ENCODE peak calls at places on chromosomes 4 and X, in seven cellular contexts. D is heart left ventricle, Z is H9, K is tibial artery, B is iPS DF 6.9, L is PC-9, F is mammary epithelial cell. E is an unnamed sample.

GRCh38 chr4:3340703-3341088 is 47.9 kb downstream of the RGS12 start:
- DNase-seq in K (no peak), Z (no peak), B (no peak), F (peak), D (no peak), L (no peak), E (no peak)

GRCh38 chr4:26029512-26030131 is 115.6 kb downstream of the SMIM20 start:
- DNase-seq in B (no peak), L (no peak), D (no peak), K (no peak), Z (peak), F (no peak), E (no peak)

GRCh38 chr4:3134201-3134600 is 59.7 kb downstream of the HTT start:
- DNase-seq in L (no peak), K (no peak), D (no peak), B (no peak), Z (no peak), F (no peak), E (no peak)

GRCh38 chr4:98469776-98470175 is 188.6 kb downstream of the TSPAN5 start:
- DNase-seq in Z (no peak), B (no peak), D (no peak), F (no peak), K (no peak), L (no peak), E (no peak)

GRCh38 chrX:54452920-54453319 is 12.7 kb downstream of the TSR2 start:
- DNase-seq in D (no peak), L (no peak), F (no peak), Z (peak), B (no peak), K (no peak), E (no peak)

GRCh38 chr4:125837493-125838238 is 522.9 kb downstream of the FAT4 start:
- DNase-seq in B (no peak), F (no peak), D (no peak), Z (no peak), L (no peak), K (no peak), E (no peak)

GRCh38 chrX:18294893-18295292 is 59.6 kb downstream of the SCML2 start:
- DNase-seq in B (no peak), L (no peak), D (no peak), Z (peak), K (no peak), F (no peak), E (no peak)

GRCh38 chrX:24956828-24957227 is 58.9 kb downstream of the ARX start:
- DNase-seq in F (peak), B (no peak), D (no peak), Z (no peak), L (peak), K (no peak), E (no peak)

GRCh38 chr4:169163495-169163894 is 107.3 kb downstream of the SH3RF1 start:
- DNase-seq in K (no peak), D (no peak), B (no peak), Z (no peak), L (no peak), F (no peak), E (no peak)

GRCh38 chr4:128862608-128863313 is 53.3 kb downstream of the JADE1 start:
- DNase-seq in F (no peak), Z (no peak), L (no peak), D (no peak), K (no peak), B (no peak), E (no peak)

GRCh38 chr4:104491826-104492771 is 2.6 kb downstream of the CXXC4 start:
- DNase-seq in B (no peak), D (no peak), K (no peak), F (no peak), L (peak), Z (peak), E (no peak)

GRCh38 chrX:151006410-151007109 is 23.4 kb downstream of the HMGB3 start:
- DNase-seq in B (no peak), L (no peak), D (no peak), Z (no peak), F (no peak), K (no peak), E (no peak)

GRCh38 chrX:129744881-129745321 is 6.1 kb downstream of the XPNPEP2 start:
- DNase-seq in L (no peak), F (no peak), B (no peak), K (no peak), D (no peak), Z (no peak), E (no peak)

GRCh38 chrX:70664726-70665125 is 220.1 kb downstream of the DLG3 start:
- DNase-seq in B (no peak), Z (no peak), F (peak), K (no peak), D (no peak), L (no peak), E (no peak)

GRCh38 chr4:99430106-99430505 is 5.0 kb downstream of the ADH7 start:
- DNase-seq in B (no peak), D (no peak), L (no peak), Z (no peak), K (no peak), F (no peak), E (no peak)

GRCh38 chrX:41921492-41922124 is 1.7 kb downstream of the CASK start:
- DNase-seq in B (no peak), D (no peak), Z (no peak), K (peak), F (peak), L (no peak), E (no peak)

GRCh38 chr4:4864940-4865704 is 5.7 kb downstream of the MSX1 start:
- DNase-seq in Z (no peak), B (no peak), L (no peak), F (no peak), K (no peak), D (no peak), E (no peak)

GRCh38 chrX:105694839-105695238 is 127.5 kb upstream of the NRK start:
- DNase-seq in K (no peak), L (no peak), B (no peak), D (no peak), F (peak), Z (no peak), E (no peak)

GRCh38 chr4:149293233-149293632 is 522.4 kb downstream of the IQCM start:
- DNase-seq in L (no peak), F (no peak), D (no peak), B (no peak), K (no peak), Z (no peak), E (no peak)

GRCh38 chrX:154458116-154458953 is at the start of gene PLXNA3:
- DNase-seq in L (peak), B (no peak), K (no peak), F (no peak), Z (no peak), D (no peak), E (no peak)

GRCh38 chrX:136325377-136325776 is 24.6 kb downstream of the ADGRG4 start:
- DNase-seq in B (no peak), D (no peak), Z (no peak), L (no peak), K (no peak), F (no peak), E (no peak)

GRCh38 chr4:100189820-100190642 is at the start of gene DDIT4L:
- DNase-seq in Z (peak), D (peak), B (no peak), K (peak), F (peak), L (peak), E (no peak)

GRCh38 chr4:3783691-3784306 is 17.6 kb downstream of the ADRA2C start:
- DNase-seq in F (no peak), D (no peak), K (no peak), L (peak), Z (peak), B (no peak), E (no peak)

GRCh38 chr4:119690871-119691270 is 62.3 kb upstream of the PDE5A start:
- DNase-seq in B (peak), Z (no peak), D (no peak), K (no peak), F (peak), L (peak), E (peak)

GRCh38 chr4:8207314-8207713 is 8.2 kb downstream of the SH3TC1 start:
- DNase-seq in B (no peak), K (no peak), L (no peak), D (no peak), F (no peak), Z (no peak), E (no peak)

GRCh38 chr4:16914208-16914607 is 15.8 kb upstream of the LDB2 start:
- DNase-seq in F (no peak), L (no peak), B (no peak), K (no peak), D (no peak), Z (peak), E (no peak)

GRCh38 chr4:41369680-41370079 is 113.0 kb downstream of the UCHL1 start:
- DNase-seq in B (no peak), Z (no peak), L (no peak), D (peak), F (no peak), K (peak), E (peak)

GRCh38 chrX:116961872-116962582 is 499.3 kb upstream of the CT83 start:
- DNase-seq in K (no peak), B (no peak), F (peak), Z (peak), L (no peak), D (no peak), E (no peak)

GRCh38 chr4:186021461-186022167 is 47.3 kb upstream of the TLR3 start:
- DNase-seq in Z (peak), L (peak), D (no peak), F (peak), B (peak), K (no peak), E (no peak)

GRCh38 chr4:26321326-26322276 is 787 bp downstream of the RBPJ start:
- DNase-seq in Z (peak), L (no peak), D (peak), B (no peak), F (peak), K (peak), E (no peak)

GRCh38 chr4:3290476-3290875 is 2.3 kb upstream of the RGS12 start:
- DNase-seq in D (no peak), L (no peak), Z (no peak), B (no peak), F (no peak), K (no peak), E (no peak)

GRCh38 chr4:138650917-138651564 is 364.5 kb upstream of the NOCT start:
- DNase-seq in L (no peak), B (no peak), Z (no peak), D (no peak), F (peak), K (no peak), E (peak)

GRCh38 chrX:43882294-43882681 is at the start of gene MAOB:
- DNase-seq in F (peak), Z (peak), B (no peak), K (no peak), D (peak), L (peak), E (no peak)
- H3K27ac ChIP-seq in F (no peak), Z (no peak), B (no peak), K (peak), D (peak), L (no peak), E (no peak)

DNA sequence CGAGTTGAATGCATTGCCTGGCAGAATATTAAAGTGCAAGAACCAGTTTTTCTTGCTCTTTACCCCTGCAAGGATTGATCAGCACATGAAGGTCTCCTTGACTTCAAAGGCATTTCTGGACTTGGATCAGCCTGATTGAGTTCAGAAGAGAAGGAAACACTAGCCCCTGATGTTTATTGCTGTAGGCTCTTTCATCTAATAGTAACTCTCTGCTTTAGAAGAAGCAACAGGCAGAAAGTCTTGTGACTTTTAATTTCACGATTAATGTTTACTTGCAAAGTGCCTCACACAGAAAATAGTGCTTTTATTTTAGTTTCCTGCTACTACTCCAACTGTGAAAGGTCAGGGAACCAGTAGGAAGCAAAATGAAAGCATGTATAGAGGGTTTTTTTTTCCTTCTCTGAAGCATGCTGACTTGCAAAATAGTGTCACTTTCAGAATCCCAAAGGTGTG is 69.1 kb downstream of the PCDH7 start:
- DNase-seq in F (no peak), Z (no peak), B (peak), D (no peak), K (no peak), L (peak), E (no peak)
- H3K27ac ChIP-seq in F (no peak), Z (no peak), B (no peak), D (no peak), K (no peak), L (peak), E (no peak)

DNA sequence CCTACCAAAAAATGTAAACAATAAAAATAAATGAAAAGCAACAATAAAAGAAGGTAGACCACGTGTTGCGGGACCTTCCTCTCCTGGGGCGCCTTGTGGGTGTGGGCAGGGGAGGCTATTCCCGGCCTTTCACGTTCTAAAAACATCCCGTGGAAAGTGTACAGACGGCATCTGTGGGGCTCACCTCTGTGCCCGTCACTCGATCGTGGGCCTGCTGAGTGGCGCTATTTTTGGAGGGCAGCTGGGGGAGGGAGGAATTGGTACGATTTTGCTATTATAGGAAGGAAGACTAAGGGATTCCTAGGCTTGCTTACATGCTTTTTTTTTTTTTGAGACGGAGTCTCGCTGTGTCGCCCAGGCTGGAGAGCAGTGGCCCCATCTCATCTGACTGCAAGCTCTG is 13.6 kb upstream of the PPP2R3B start:
- DNase-seq in L (no peak), K (no peak), B (no peak), F (no peak), Z (no peak), D (no peak), E (no peak)
- H3K27ac ChIP-seq in L (no peak), K (no peak), B (no peak), F (no peak), Z (no peak), D (no peak), E (no peak)

GRCh38 chr4:81606166-81606565 is 134.5 kb upstream of the RASGEF1B start:
- DNase-seq in Z (no peak), L (no peak), D (no peak), B (no peak), K (no peak), F (no peak), E (no peak)
- H3K27ac ChIP-seq in Z (no peak), L (no peak), D (no peak), B (no peak), K (no peak), F (no peak), E (peak)

DNA sequence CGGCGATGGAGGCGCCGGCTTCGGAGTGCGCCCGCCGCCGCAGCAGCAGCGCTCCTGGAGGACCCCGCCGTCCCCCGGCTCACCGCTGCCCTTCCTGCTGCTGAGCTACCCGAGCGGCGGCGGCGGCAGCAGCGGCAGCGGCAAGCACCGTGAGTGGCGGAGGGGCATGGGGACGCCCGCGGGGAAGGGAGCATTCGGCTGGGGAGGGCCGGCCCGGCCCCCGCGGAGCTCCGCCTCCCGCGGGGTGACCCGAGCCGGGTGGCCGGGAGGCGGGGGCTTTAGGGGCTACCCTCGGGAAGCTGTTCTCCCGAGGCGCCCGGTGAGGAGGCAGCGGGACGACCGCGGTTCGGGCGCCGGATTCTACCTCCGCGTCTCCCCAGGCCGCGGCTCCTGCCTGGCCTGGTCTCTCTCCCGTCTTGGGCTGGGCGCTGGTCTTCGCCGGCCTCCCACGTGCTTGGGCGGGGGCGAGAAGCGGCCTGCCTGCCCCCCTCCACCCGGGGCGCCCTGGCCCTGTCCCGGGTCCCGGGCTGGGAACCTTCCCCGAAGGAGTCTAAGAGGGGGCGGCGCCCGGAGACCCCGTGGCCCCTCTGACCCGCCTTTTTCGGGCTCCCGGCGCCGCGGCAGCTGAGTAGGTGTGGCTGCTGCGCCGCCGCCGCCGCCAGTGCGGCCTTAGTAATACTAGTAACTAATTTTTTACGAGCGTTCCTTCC is 16.5 kb upstream of the RUFY3 start:
- DNase-seq in Z (peak), F (peak), L (peak), K (peak), D (peak), B (no peak), E (no peak)
- H3K27ac ChIP-seq in Z (no peak), F (peak), L (peak), K (peak), D (peak), B (no peak), E (peak)

GRCh38 chrX:115895678-115896329 is 274.7 kb upstream of the AGTR2 start:
- DNase-seq in F (no peak), D (no peak), Z (peak), K (no peak), B (no peak), L (no peak), E (no peak)

GRCh38 chrX:115892056-115892708 is 278.4 kb upstream of the AGTR2 start:
- DNase-seq in D (no peak), F (peak), B (no peak), K (no peak), Z (no peak), L (no peak), E (peak)

GRCh38 chrX:115896362-115896761 is 274.2 kb upstream of the AGTR2 start:
- DNase-seq in K (no peak), F (no peak), B (no peak), D (no peak), L (no peak), Z (no peak), E (no peak)

GRCh38 chrX:115892787-115893671 is 277.5 kb upstream of the AGTR2 start:
- DNase-seq in B (no peak), K (no peak), F (peak), D (peak), L (peak), Z (peak), E (no peak)

DNA sequence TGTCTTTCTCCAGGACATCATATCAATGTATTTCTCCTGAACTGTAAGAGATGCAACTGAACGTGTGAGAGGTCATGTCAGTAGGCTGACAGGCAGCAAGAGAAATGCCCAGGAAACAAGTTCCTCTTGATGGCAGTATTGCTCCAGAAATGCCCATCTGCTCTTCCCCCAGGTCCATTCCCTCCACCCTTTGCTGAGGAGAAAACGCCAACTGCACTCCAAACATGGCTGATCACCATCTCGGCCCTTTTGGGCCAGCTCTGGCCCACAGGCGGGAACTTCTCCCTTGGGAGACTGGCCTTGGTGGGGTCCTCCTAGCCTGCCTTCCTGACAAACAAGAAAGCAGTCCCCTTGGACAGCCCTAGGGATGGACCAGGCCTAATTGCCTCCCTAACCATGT is 276.5 kb upstream of the AGTR2 start:
- DNase-seq in L (peak), Z (peak), F (peak), B (no peak), K (no peak), D (no peak), E (no peak)
- H3K27ac ChIP-seq in L (peak), Z (no peak), F (no peak), B (no peak), K (no peak), D (no peak), E (no peak)

DNA sequence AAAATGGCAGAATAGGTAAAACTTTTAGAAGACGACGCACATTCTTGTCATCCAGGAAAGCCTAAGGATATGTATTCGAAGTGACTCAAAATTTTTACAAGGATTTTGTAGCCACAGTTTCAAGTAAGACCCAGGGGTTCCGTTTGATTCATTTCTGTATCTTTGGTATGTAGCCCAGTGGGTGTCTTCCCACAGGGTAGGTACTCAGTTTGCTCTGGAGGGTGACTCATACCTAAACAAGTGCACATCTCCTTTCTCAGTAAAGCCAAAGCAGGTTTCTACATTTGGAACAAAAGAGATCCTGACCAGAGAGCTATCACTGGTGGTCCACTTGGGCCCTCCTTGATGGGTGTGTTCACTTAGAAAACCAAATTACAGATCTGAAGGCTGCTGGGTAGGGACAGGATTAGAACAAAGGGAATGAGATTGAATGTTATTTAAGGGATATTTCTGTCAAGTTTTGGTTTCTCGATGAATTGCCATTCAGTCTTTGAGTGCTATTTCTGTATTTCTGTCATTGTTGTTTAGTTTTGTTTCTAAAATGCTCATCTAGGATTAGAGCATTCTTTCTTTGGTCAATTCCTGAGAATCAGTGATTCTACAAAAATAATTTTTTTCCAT is 56.1 kb downstream of the PLS3 start:
- DNase-seq in K (no peak), D (no peak), Z (no peak), B (no peak), F (peak), L (peak), E (peak)
- H3K27ac ChIP-seq in K (peak), D (peak), Z (peak), B (no peak), F (peak), L (peak), E (peak)

DNA sequence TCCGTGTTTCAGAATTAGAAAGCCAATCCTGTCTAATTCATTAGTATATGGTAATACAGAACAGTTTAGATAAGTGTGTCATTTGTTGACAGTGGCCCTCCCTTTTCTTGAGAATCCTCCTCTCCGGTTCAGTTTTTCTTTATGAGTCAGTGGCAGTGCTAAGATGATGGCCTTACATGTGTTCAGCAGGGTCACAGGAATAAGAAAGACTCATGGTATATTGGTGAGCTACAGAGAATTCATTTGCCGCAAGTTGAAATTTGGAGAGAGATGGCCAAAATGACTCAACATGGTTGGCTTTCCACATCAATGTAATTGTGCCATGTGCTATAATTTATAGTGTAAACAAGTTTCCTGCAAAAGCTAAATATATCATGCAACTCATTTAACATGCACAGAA is 374.2 kb downstream of the AFF2 start:
- DNase-seq in F (no peak), B (no peak), K (no peak), D (no peak), L (no peak), Z (no peak), E (no peak)
- H3K27ac ChIP-seq in F (no peak), B (no peak), K (no peak), D (no peak), L (no peak), Z (no peak), E (no peak)